ENCODE peak calls at places on chromosomes 1 and 21, in nine cellular contexts. Q is endothelial cell of umbilical vein, V is gastrocnemius medialis, N is sigmoid colon, S is endodermal cell, J is heart right ventricle, H is esophagus squamous epithelium, F is pancreas, M is OCI-LY7. O is an unnamed sample.

GRCh38 chr1:162033445-162033844 is 9.8 kb upstream of the OLFML2B start:
- DNase-seq in Q (no peak), V (no peak), N (peak; percentile 85), S (no peak), J (peak; percentile 32), H (no peak), F (no peak), M (no peak), O (no peak)

GRCh38 chr1:102852583-102852982 is 255.7 kb downstream of the COL11A1 start:
- DNase-seq in Q (no peak), V (no peak), N (no peak), S (no peak), J (no peak), H (no peak), F (no peak), M (no peak), O (no peak)

GRCh38 chr1:68497358-68497698 is 446 bp upstream of the DEPDC1 start:
- DNase-seq in Q (no peak), V (no peak), N (no peak), S (no peak), J (no peak), H (no peak), F (no peak), M (no peak), O (no peak)

GRCh38 chr1:238642231-238642630 is 744.1 kb upstream of the CHRM3 start:
- DNase-seq in Q (no peak), V (no peak), N (no peak), S (no peak), J (no peak), H (no peak), F (no peak), M (no peak), O (no peak)

GRCh38 chr1:96596226-96596625 is 125.4 kb upstream of the PTBP2 start:
- DNase-seq in Q (peak; percentile 31), V (no peak), N (no peak), S (peak; percentile 87), J (no peak), H (no peak), F (no peak), M (peak; percentile 33), O (peak; percentile 74)

GRCh38 chr1:3577300-3577699 is 34.0 kb downstream of the MEGF6 start:
- DNase-seq in Q (no peak), V (no peak), N (no peak), S (no peak), J (no peak), H (no peak), F (no peak), M (no peak), O (no peak)

GRCh38 chr1:218930000-218930399 is 243.7 kb upstream of the LYPLAL1 start:
- DNase-seq in Q (no peak), V (no peak), N (no peak), S (no peak), J (no peak), H (no peak), F (no peak), M (no peak), O (no peak)

GRCh38 chr1:37449936-37450335 is 24.4 kb upstream of the ZC3H12A start:
- DNase-seq in Q (no peak), V (no peak), N (no peak), S (no peak), J (no peak), H (no peak), F (no peak), M (peak; percentile 68), O (no peak)

GRCh38 chr1:4653796-4654715 is at the start of gene AJAP1:
- DNase-seq in Q (no peak), V (no peak), N (no peak), S (peak; percentile 88), J (no peak), H (no peak), F (peak; percentile 36), M (no peak), O (no peak)

GRCh38 chr1:34322969-34323368 is 146.3 kb downstream of the C1orf94 start:
- DNase-seq in Q (no peak), V (no peak), N (no peak), S (no peak), J (no peak), H (no peak), F (no peak), M (no peak), O (no peak)

GRCh38 chr21:29382029-29382654 is 83.4 kb downstream of the BACH1 start:
- DNase-seq in Q (peak; percentile 13), V (no peak), N (no peak), S (no peak), J (no peak), H (no peak), F (no peak), M (no peak), O (peak; percentile 29)

GRCh38 chr1:6373961-6374720 is 19.4 kb downstream of the ACOT7 start:
- DNase-seq in Q (no peak), V (no peak), N (no peak), S (no peak), J (no peak), H (no peak), F (peak; percentile 78), M (no peak), O (no peak)

GRCh38 chr1:224783006-224783651 is 146.3 kb upstream of the DNAH14 start:
- DNase-seq in Q (no peak), V (no peak), N (no peak), S (no peak), J (no peak), H (no peak), F (no peak), M (peak; percentile 84), O (no peak)

GRCh38 chr21:34693192-34693810 is 24.5 kb downstream of the CLIC6 start:
- DNase-seq in Q (peak; percentile 57), V (no peak), N (no peak), S (peak; percentile 69), J (peak; percentile 29), H (no peak), F (no peak), M (peak; percentile 62), O (peak; percentile 76)

GRCh38 chr1:32031578-32032286 is 18.1 kb downstream of the KHDRBS1 start:
- DNase-seq in Q (peak; percentile 49), V (no peak), N (no peak), S (no peak), J (no peak), H (no peak), F (no peak), M (no peak), O (no peak)

GRCh38 chr1:225754940-225755635 is 22.5 kb upstream of the SRP9 start:
- DNase-seq in Q (peak; percentile 56), V (no peak), N (no peak), S (no peak), J (peak; percentile 64), H (no peak), F (peak; percentile 56), M (no peak), O (no peak)

GRCh38 chr1:6090288-6090687 is 44.6 kb downstream of the KCNAB2 start:
- DNase-seq in Q (no peak), V (no peak), N (no peak), S (no peak), J (no peak), H (no peak), F (no peak), M (no peak), O (no peak)

GRCh38 chr1:226108935-226109828 is 46.7 kb downstream of the H3-3A start:
- DNase-seq in Q (no peak), V (no peak), N (peak; percentile 74), S (no peak), J (peak; percentile 60), H (no peak), F (no peak), M (no peak), O (peak; percentile 94)

GRCh38 chr1:190168893-190169292 is 308.8 kb downstream of the BRINP3 start:
- DNase-seq in Q (no peak), V (no peak), N (no peak), S (no peak), J (no peak), H (no peak), F (no peak), M (no peak), O (no peak)

GRCh38 chr21:31190516-31190915 is 152.2 kb upstream of the KRTAP19-8 start:
- DNase-seq in Q (no peak), V (no peak), N (no peak), S (no peak), J (no peak), H (no peak), F (no peak), M (no peak), O (no peak)

GRCh38 chr1:183877321-183877720 is 72.4 kb downstream of the RGL1 start:
- DNase-seq in Q (peak; percentile 85), V (no peak), N (peak; percentile 90), S (no peak), J (peak; percentile 56), H (no peak), F (peak; percentile 29), M (no peak), O (peak; percentile 68)
- H3K4me3 ChIP-seq in Q (no peak overlapping the region), V (no peak overlapping the region), N (peak overlapping the region; percentile 39), S (no peak overlapping the region), J (no peak overlapping the region), H (peak overlapping the region; percentile 22), F (no peak overlapping the region), M (no peak overlapping the region), O (no peak overlapping the region)

DNA sequence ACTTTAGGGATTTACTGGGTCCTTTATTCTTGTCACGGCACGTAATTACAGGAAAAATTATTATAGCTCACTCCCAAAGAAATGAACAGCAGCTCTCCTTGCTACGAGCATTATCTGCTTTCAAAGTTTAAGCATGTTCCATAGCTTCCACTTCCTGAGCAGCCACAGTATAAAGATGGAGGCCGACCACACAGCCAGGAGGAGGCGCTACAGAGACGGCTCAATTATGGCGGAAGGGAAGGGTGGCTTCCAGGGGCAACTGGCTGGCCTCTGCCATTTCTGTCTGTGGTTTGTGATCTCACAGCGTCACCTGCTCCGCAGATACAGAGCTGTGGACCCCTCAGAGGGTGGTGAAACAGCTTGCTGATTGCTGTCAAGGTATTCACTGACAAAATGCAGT is 212.3 kb upstream of the GREM2 start:
- DNase-seq in Q (no peak), V (no peak), N (no peak), S (peak; percentile 54), J (no peak), H (no peak), F (no peak), M (no peak), O (no peak)
- TF ChIP-seq CTCF in Q (no peak), V (no peak), N (no peak), S (peak; percentile 38), J (no peak), H (no peak), F (no peak), M (peak; percentile 18), O (no peak)

DNA sequence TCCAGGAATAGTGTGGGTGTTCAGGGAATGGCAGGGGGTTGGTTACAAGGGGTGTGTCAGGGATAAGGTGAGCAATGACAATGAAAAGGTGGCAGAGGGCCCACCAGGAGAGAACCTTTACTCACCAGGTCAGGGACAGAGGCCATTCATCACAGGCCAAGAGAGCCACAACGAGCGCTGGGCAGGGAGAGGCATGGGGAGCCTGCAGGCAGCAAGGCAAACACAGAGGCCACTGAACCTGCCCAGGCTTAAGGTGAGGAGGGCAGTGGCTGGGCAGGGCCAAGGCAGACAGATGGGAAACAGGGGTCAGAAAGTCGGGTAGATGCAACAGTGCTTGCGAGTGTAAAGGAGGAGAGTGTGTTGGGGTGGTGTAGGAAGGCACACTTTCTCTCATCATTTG is 28.3 kb upstream of the MYBPHL start:
- DNase-seq in Q (no peak), V (no peak), N (no peak), S (no peak), J (no peak), H (no peak), F (no peak), M (no peak), O (no peak)
- H3K36me3 ChIP-seq in Q (no peaks in the 10 kb centered on the region), V (peaks cover 8% of the 10 kb centered on the region), N (peaks cover 45% of the 10 kb centered on the region), S (peaks cover 66% of the 10 kb centered on the region), J (no peaks in the 10 kb centered on the region), H (no peaks in the 10 kb centered on the region), F (peaks cover 12% of the 10 kb centered on the region), M (peaks cover 94% of the 10 kb centered on the region), O (peaks cover 21% of the 10 kb centered on the region)

GRCh38 chr1:51215169-51215568 is 20.9 kb upstream of the RNF11 start:
- DNase-seq in Q (no peak), V (no peak), N (no peak), S (no peak), J (no peak), H (no peak), F (no peak), M (no peak), O (no peak)
- H3K4me3 ChIP-seq in Q (no peak overlapping the region), V (no peak overlapping the region), N (no peak overlapping the region), S (no peak overlapping the region), J (no peak overlapping the region), H (no peak overlapping the region), F (no peak overlapping the region), M (no peak overlapping the region), O (no peak overlapping the region)